ENCODE peak calls at places on chromosomes 16 and 17, in five cellular contexts. Y, Q, K, E and M are unnamed samples.

GRCh38 chr16:57996406-57997175 is 3.9 kb downstream of the ZNF319 start:
- DNase-seq in K (no peak), E (no peak), Q (no peak), Y (no peak), M (no peak)

GRCh38 chr17:64328036-64328874 is 62.4 kb downstream of the PECAM1 start:
- DNase-seq in Q (no peak), Y (no peak), E (no peak), K (no peak), M (no peak)

GRCh38 chr16:22413819-22414218 is 39.4 kb upstream of the CDR2 start:
- DNase-seq in E (no peak), Y (no peak), K (no peak), Q (no peak), M (no peak)

GRCh38 chr17:18246880-18247612 is 11.5 kb downstream of the FLII start:
- DNase-seq in E (peak), Q (peak), Y (no peak), K (peak), M (no peak)

GRCh38 chr17:1714980-1715802 is 5.0 kb upstream of the TLCD2 start:
- DNase-seq in Q (no peak), K (peak), E (peak), Y (peak), M (no peak)

GRCh38 chr16:12089492-12090161 is 113.1 kb downstream of the SNX29 start:
- DNase-seq in K (peak), E (no peak), Q (peak), Y (peak), M (no peak)

GRCh38 chr16:1985466-1986150 is 1.6 kb downstream of the GFER start:
- DNase-seq in K (no peak), E (peak), Y (no peak), Q (no peak), M (no peak)

GRCh38 chr17:82528484-82529265 is 9.1 kb downstream of the FOXK2 start:
- DNase-seq in K (no peak), Q (peak), E (peak), Y (peak), M (no peak)

GRCh38 chr17:1491406-1492248 is 859 bp downstream of the MYO1C start:
- DNase-seq in Y (no peak), E (peak), Q (peak), K (peak), M (peak)

GRCh38 chr16:3509470-3509928 is 8.7 kb downstream of the CLUAP1 start:
- DNase-seq in Q (no peak), E (peak), Y (no peak), K (no peak), M (peak)
- TF ChIP-seq EZH2phosphoT487 in Q (no peak), E (no peak), Y (no peak), K (no peak), M (no peak)

GRCh38 chr17:66903781-66904180 is 60.7 kb upstream of the CACNG4 start:
- DNase-seq in Q (no peak), Y (no peak), K (no peak), E (no peak), M (no peak)

GRCh38 chr17:66898536-66898935 is 63.6 kb downstream of the CACNG5 start:
- DNase-seq in K (no peak), Y (no peak), E (no peak), Q (no peak), M (no peak)

GRCh38 chr17:66904760-66905637 is 59.5 kb upstream of the CACNG4 start:
- DNase-seq in E (peak), K (no peak), Y (no peak), Q (no peak), M (no peak)

GRCh38 chr17:66897141-66897540 is 62.2 kb downstream of the CACNG5 start:
- DNase-seq in K (no peak), Q (no peak), E (no peak), Y (no peak), M (no peak)

DNA sequence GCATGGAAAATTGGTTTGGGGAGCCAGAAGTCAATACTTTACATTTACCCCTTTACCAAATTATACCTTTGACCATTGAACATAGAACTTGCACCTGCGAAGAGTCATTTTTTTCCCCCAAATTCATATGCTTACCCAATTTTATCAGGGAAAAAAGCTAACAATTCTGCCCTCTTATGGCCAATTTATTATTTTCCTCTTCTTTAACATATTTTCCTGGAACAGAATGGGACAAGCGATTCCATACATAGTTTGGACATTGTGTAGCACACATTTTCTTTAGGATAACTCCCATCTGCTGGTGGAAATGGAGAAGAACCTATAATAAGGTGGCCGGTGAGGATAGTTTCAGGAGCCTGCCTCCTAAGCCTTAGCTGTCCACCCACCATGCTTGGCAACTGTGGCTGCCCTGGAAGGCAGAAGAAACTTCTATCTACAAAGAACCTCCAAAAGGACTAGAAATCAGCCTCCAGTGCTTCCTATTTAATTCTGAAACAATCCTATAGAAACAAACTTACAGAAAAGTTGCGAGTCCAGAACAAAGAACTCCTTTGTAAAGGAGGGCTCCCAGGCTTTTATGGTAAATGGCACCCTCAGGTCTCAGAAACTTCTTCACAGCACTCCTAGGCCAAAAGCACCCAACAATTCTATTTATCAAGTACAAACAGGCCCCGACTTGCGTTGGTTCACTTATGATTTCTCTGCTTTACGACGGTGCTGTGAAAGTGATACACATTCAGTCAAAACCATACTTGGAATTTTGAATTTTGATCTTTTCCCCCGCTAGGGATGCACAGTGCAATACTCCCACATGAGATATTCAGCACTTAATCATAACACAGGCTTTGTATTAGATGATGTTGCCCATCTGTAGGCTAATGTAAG is 64.1 kb upstream of the CACNG4 start:
- DNase-seq in Q (peak), K (no peak), E (peak), Y (peak), M (peak)
- TF ChIP-seq CTCF in Q (peak), K (no peak), E (peak), Y (peak), M (peak)

DNA sequence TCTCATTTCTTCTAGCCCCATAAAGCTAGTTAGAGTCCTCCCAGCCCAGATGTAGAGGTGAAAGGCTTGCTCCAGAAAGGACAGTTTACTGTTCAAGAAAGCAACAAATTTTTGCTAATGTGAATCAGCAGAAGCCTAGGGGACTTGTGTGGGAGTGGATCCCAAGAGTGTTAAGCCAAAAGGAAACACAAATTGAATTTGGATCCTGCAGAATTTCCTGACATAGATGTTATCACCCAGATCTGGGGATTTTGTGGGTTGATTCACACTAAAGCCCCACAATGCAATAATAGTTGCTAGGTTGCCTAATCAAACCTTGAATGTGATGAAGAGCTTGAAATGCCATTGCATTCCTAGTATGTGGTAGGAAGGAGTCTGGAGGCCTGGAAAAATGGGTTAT is 135.2 kb upstream of the HS3ST3A1 start:
- DNase-seq in E (peak), K (no peak), Y (no peak), Q (no peak), M (no peak)
- TF ChIP-seq EZH2phosphoT487 in E (no peak), K (no peak), Y (no peak), Q (no peak), M (no peak)

GRCh38 chr16:82993874-82994375 is 367.2 kb downstream of the CDH13 start:
- DNase-seq in K (no peak), Q (no peak), Y (no peak), E (no peak), M (no peak)
- TF ChIP-seq CTCF in K (no peak), Q (no peak), Y (no peak), E (no peak), M (no peak)